ENCODE peak calls at places on chromosomes 6 and 20, in ten cellular contexts. U is left ventricle myocardium inferior; J is naive thymus-derived CD4-positive, alpha-beta T cell; P is activated CD4-positive, alpha-beta T cell treated with anti-CD3 and anti-CD28 coated beads, Interleukin-2, amount 50 U/mL, for 4 hours; N is HTR-8/SVneo; D is NCI-H1092; K is effector memory CD8-positive, alpha-beta T cell; I is GM12891; R is nephron progenitor cell; W is stimulated activated CD8-positive, alpha-beta memory T cell treated with anti-CD3 and anti-CD28 coated beads, Interleukin-7, amount 100 ng/mL, for 1 hour. F is an unnamed sample.

GRCh38 chr20:6416371-6416770 is 293.5 kb upstream of the FERMT1 start:
- DNase-seq in R (no peak), P (no peak), K (no peak), N (no peak), W (no peak), I (no peak), D (no peak), J (no peak), U (no peak), F (no peak)

GRCh38 chr6:10621847-10622246 is 72.6 kb downstream of the C6orf52 start:
- DNase-seq in I (no peak), U (no peak), R (no peak), P (no peak), W (no peak), N (no peak), J (no peak), K (no peak), D (no peak), F (no peak)

GRCh38 chr6:46749731-46750130 is 3.0 kb downstream of the ANKRD66 start:
- DNase-seq in J (no peak), P (no peak), W (no peak), D (no peak), R (no peak), U (no peak), N (no peak), K (no peak), I (no peak), F (no peak)

GRCh38 chr6:101572627-101573026 is 179.1 kb downstream of the GRIK2 start:
- DNase-seq in D (no peak), U (no peak), I (no peak), N (no peak), W (no peak), P (no peak), R (no peak), K (no peak), J (no peak), F (no peak)

GRCh38 chr20:53738945-53739798 is 145.5 kb upstream of the ZNF217 start:
- DNase-seq in D (no peak), W (no peak), R (no peak), I (no peak), K (no peak), U (no peak), J (no peak), N (no peak), P (no peak), F (no peak)

GRCh38 chr6:52009736-52010135 is 77.7 kb downstream of the PKHD1 start:
- DNase-seq in D (no peak), I (no peak), J (no peak), R (no peak), U (no peak), W (no peak), P (no peak), K (no peak), N (no peak), F (no peak)

GRCh38 chr6:111985202-111985731 is 68.6 kb upstream of the CCN6 start:
- DNase-seq in J (no peak), K (peak; percentile 30), D (no peak), R (no peak), U (no peak), W (no peak), P (peak; percentile 36), I (no peak), N (peak; percentile 37), F (no peak)

GRCh38 chr6:85390775-85391174 is 59.1 kb upstream of the NT5E start:
- DNase-seq in R (no peak), W (no peak), K (no peak), D (no peak), U (no peak), I (no peak), N (no peak), J (no peak), P (no peak), F (no peak)

GRCh38 chr6:104750449-104750848 is 109.3 kb downstream of the HACE1 start:
- DNase-seq in J (no peak), W (no peak), D (no peak), I (no peak), N (no peak), K (no peak), P (no peak), U (no peak), R (no peak), F (no peak)

GRCh38 chr6:27684264-27685211 is 211.6 kb upstream of the ZNF184 start:
- DNase-seq in D (no peak), U (no peak), K (peak; percentile 69), P (peak; percentile 35), W (no peak), R (peak; percentile 70), I (no peak), J (peak; percentile 52), N (peak; percentile 49), F (no peak)

GRCh38 chr6:81613606-81614005 is 138.9 kb downstream of the TENT5A start:
- DNase-seq in W (no peak), U (no peak), J (no peak), I (no peak), K (no peak), D (no peak), N (peak; percentile 10), P (no peak), R (no peak), F (no peak)

GRCh38 chr20:46803446-46804020 is 91.1 kb upstream of the EYA2 start:
- DNase-seq in I (no peak), N (no peak), P (no peak), U (no peak), J (no peak), K (no peak), D (no peak), W (no peak), R (no peak), F (no peak)

GRCh38 chr6:47000842-47001241 is 41.3 kb downstream of the ADGRF1 start:
- DNase-seq in K (no peak), U (no peak), D (no peak), R (no peak), W (no peak), I (no peak), J (no peak), N (no peak), P (no peak), F (no peak)